ENCODE peak calls at places on chromosomes 3 and 15, in eight cellular contexts. R is SK-N-SH, G is HepG2, B is H1, P is transverse colon, J is upper lobe of left lung, O is HL-60, Z is sigmoid colon. M is an unnamed sample.

GRCh38 chr15:29448320-29448719 is 178.7 kb upstream of the NSMCE3 start:
- DNase-seq in R (no peak), G (no peak), B (no peak), P (no peak), J (no peak), O (no peak), Z (no peak), M (no peak)

GRCh38 chr3:149215474-149215873 is 6.2 kb downstream of the CP start:
- DNase-seq in R (no peak), G (peak), B (no peak), P (no peak), J (no peak), O (no peak), Z (no peak), M (no peak)

GRCh38 chr15:42065008-42065407 is 29.4 kb downstream of the PLA2G4D start:
- DNase-seq in R (peak), G (peak), B (no peak), P (no peak), J (no peak), O (no peak), Z (no peak), M (peak)

GRCh38 chr3:14962762-14963161 is 15.4 kb downstream of the NR2C2 start:
- DNase-seq in R (no peak), G (no peak), B (no peak), P (no peak), J (no peak), O (no peak), Z (no peak), M (no peak)

GRCh38 chr3:119529883-119530282 is 29.5 kb downstream of the CD80 start:
- DNase-seq in R (no peak), G (no peak), B (no peak), P (no peak), J (no peak), O (no peak), Z (no peak), M (no peak)

GRCh38 chr3:112682361-112682760 is 41.4 kb upstream of the CCDC80 start:
- DNase-seq in R (no peak), G (no peak), B (no peak), P (no peak), J (no peak), O (no peak), Z (no peak), M (no peak)

GRCh38 chr3:155236473-155236872 is 57.0 kb downstream of the STRIT1 start:
- DNase-seq in R (no peak), G (no peak), B (no peak), P (no peak), J (no peak), O (no peak), Z (no peak), M (no peak)

GRCh38 chr15:31457631-31458526 is 131.2 kb downstream of the KLF13 start:
- DNase-seq in R (no peak), G (no peak), B (no peak), P (no peak), J (peak), O (no peak), Z (no peak), M (peak)

GRCh38 chr15:90004671-90005070 is 3.5 kb downstream of the ZNF710 start:
- DNase-seq in R (no peak), G (peak), B (no peak), P (peak), J (peak), O (peak), Z (peak), M (no peak)

GRCh38 chr3:149376728-149377407 is 581 bp downstream of the TM4SF1 start:
- DNase-seq in R (no peak), G (no peak), B (no peak), P (no peak), J (no peak), O (no peak), Z (no peak), M (no peak)

GRCh38 chr15:60095711-60096110 is 91.6 kb downstream of the FOXB1 start:
- DNase-seq in R (no peak), G (no peak), B (no peak), P (no peak), J (no peak), O (no peak), Z (no peak), M (no peak)

GRCh38 chr15:61835476-61836106 is 224.7 kb downstream of the VPS13C start:
- DNase-seq in R (peak), G (peak), B (peak), P (peak), J (peak), O (no peak), Z (peak), M (peak)

GRCh38 chr3:14239940-14240339 is 61.3 kb downstream of the LSM3 start:
- DNase-seq in R (no peak), G (no peak), B (no peak), P (no peak), J (no peak), O (no peak), Z (no peak), M (no peak)

GRCh38 chr15:29125382-29126207 is 144.0 kb downstream of the NSMCE3 start:
- DNase-seq in R (no peak), G (no peak), B (no peak), P (no peak), J (no peak), O (no peak), Z (peak), M (no peak)

GRCh38 chr3:64150527-64151238 is 74.6 kb downstream of the PRICKLE2 start:
- DNase-seq in R (peak), G (peak), B (no peak), P (peak), J (peak), O (no peak), Z (peak), M (peak)

GRCh38 chr3:12893247-12893646 is 51.9 kb upstream of the RPL32 start:
- DNase-seq in R (no peak), G (no peak), B (no peak), P (no peak), J (no peak), O (no peak), Z (no peak), M (no peak)

GRCh38 chr3:102177075-102177755 is 257.6 kb upstream of the ZPLD1 start:
- DNase-seq in R (no peak), G (no peak), B (no peak), P (peak), J (no peak), O (no peak), Z (no peak), M (no peak)

GRCh38 chr15:63042879-63043340 is 363 bp downstream of the TPM1 start:
- DNase-seq in R (peak), G (no peak), B (no peak), P (no peak), J (no peak), O (no peak), Z (no peak), M (no peak)

GRCh38 chr15:59457103-59457502 is 19.1 kb downstream of the FAM81A start:
- DNase-seq in R (no peak), G (no peak), B (no peak), P (no peak), J (no peak), O (no peak), Z (no peak), M (no peak)

GRCh38 chr3:159380891-159381290 is 579.0 kb downstream of the MFSD1 start:
- DNase-seq in R (no peak), G (no peak), B (no peak), P (no peak), J (no peak), O (no peak), Z (no peak), M (no peak)

GRCh38 chr3:155411500-155412223 is 118.2 kb upstream of the STRIT1 start:
- DNase-seq in R (no peak), G (peak), B (no peak), P (no peak), J (no peak), O (no peak), Z (no peak), M (no peak)

GRCh38 chr3:8536106-8537052 is 34.8 kb downstream of the LMCD1 start:
- DNase-seq in R (no peak), G (no peak), B (no peak), P (no peak), J (no peak), O (no peak), Z (no peak), M (no peak)

GRCh38 chr3:167940241-167940640 is 155.5 kb downstream of the GOLIM4 start:
- DNase-seq in R (no peak), G (no peak), B (no peak), P (no peak), J (no peak), O (no peak), Z (no peak), M (no peak)

GRCh38 chr3:5006755-5007202 is 27.5 kb downstream of the BHLHE40 start:
- DNase-seq in R (no peak), G (no peak), B (no peak), P (no peak), J (peak), O (no peak), Z (peak), M (no peak)

GRCh38 chr3:13546667-13547171 is 2.2 kb upstream of the FBLN2 start:
- DNase-seq in R (peak), G (no peak), B (no peak), P (no peak), J (no peak), O (no peak), Z (peak), M (no peak)

GRCh38 chr15:73691398-73691797 is 7.2 kb downstream of the CD276 start:
- DNase-seq in R (no peak), G (no peak), B (no peak), P (peak), J (peak), O (no peak), Z (peak), M (peak)

GRCh38 chr15:94893091-94893490 is 661.7 kb downstream of the MCTP2 start:
- DNase-seq in R (no peak), G (no peak), B (no peak), P (no peak), J (no peak), O (no peak), Z (no peak), M (no peak)

GRCh38 chr15:76470691-76471090 is 134.1 kb downstream of the ISL2 start:
- DNase-seq in R (no peak), G (no peak), B (no peak), P (no peak), J (no peak), O (no peak), Z (no peak), M (no peak)

GRCh38 chr15:31082771-31083393 is 18.6 kb downstream of the TRPM1 start:
- DNase-seq in R (no peak), G (no peak), B (no peak), P (no peak), J (no peak), O (no peak), Z (no peak), M (peak)

GRCh38 chr3:48598323-48599076 is 3.4 kb upstream of the COL7A1 start:
- DNase-seq in R (no peak), G (no peak), B (no peak), P (peak), J (no peak), O (no peak), Z (no peak), M (no peak)

GRCh38 chr3:98770261-98771039 is 7.3 kb downstream of the ST3GAL6 start:
- DNase-seq in R (no peak), G (no peak), B (no peak), P (peak), J (peak), O (no peak), Z (no peak), M (peak)

GRCh38 chr3:63193647-63194046 is 84.5 kb upstream of the SYNPR start:
- DNase-seq in R (peak), G (peak), B (no peak), P (no peak), J (no peak), O (no peak), Z (no peak), M (no peak)

GRCh38 chr15:100945006-100945405 is 25.8 kb downstream of the LRRK1 start:
- DNase-seq in R (no peak), G (no peak), B (no peak), P (no peak), J (no peak), O (no peak), Z (no peak), M (no peak)

GRCh38 chr3:84904819-84905555 is 53.8 kb upstream of the CADM2 start:
- DNase-seq in R (peak), G (no peak), B (no peak), P (no peak), J (no peak), O (no peak), Z (no peak), M (no peak)

GRCh38 chr3:13549513-13550256 is 760 bp downstream of the FBLN2 start:
- DNase-seq in R (peak), G (no peak), B (no peak), P (no peak), J (no peak), O (no peak), Z (no peak), M (no peak)

GRCh38 chr15:74050127-74050526 is 32.2 kb downstream of the GOLGA6A start:
- DNase-seq in R (no peak), G (no peak), B (no peak), P (no peak), J (no peak), O (no peak), Z (no peak), M (no peak)

GRCh38 chr15:75153565-75154248 is 48.0 kb upstream of the C15orf39 start:
- DNase-seq in R (no peak), G (no peak), B (no peak), P (no peak), J (peak), O (no peak), Z (no peak), M (no peak)

GRCh38 chr3:2247831-2248230 is 149.2 kb downstream of the CNTN4 start:
- DNase-seq in R (no peak), G (no peak), B (no peak), P (no peak), J (no peak), O (no peak), Z (no peak), M (no peak)

GRCh38 chr15:44598066-44598465 is 61.1 kb downstream of the EIF3J start:
- DNase-seq in R (no peak), G (no peak), B (no peak), P (no peak), J (no peak), O (no peak), Z (no peak), M (no peak)

DNA sequence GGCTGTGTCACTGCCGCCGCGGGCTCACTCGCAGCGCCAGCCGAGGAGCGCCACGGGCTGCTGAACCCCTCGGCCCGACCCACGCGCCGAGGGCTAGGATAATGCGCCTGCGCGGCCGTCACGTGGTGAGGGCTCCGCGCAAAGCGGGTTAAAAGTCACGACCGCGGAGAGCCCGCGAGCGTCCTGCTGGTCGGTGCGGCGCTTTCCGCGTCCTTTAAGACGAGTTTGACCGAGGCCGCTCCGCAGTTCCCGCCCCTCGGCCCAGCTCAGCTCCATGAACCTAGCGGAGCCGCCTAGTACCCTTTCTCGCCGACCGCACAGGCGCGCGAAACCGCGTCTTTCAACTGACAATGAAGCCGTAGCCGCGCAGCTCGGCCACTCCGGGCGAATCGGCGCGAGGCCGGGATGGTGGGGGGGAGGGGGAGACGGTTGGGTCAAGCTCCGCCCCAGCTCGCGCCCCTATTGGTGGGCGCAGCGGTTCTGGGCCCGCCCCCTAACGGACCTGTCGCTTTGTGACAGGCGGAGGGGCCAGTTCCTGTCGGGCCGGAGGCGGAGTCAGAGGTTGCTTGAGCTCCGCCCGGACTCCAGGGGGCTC is 636 bp upstream of the STT3B start:
- DNase-seq in R (peak), G (peak), B (peak), P (peak), J (peak), O (peak), Z (peak), M (peak)
- TF ChIP-seq CTCF in R (no peak), G (peak), B (no peak), P (peak), J (no peak), O (no peak), Z (peak), M (peak)

DNA sequence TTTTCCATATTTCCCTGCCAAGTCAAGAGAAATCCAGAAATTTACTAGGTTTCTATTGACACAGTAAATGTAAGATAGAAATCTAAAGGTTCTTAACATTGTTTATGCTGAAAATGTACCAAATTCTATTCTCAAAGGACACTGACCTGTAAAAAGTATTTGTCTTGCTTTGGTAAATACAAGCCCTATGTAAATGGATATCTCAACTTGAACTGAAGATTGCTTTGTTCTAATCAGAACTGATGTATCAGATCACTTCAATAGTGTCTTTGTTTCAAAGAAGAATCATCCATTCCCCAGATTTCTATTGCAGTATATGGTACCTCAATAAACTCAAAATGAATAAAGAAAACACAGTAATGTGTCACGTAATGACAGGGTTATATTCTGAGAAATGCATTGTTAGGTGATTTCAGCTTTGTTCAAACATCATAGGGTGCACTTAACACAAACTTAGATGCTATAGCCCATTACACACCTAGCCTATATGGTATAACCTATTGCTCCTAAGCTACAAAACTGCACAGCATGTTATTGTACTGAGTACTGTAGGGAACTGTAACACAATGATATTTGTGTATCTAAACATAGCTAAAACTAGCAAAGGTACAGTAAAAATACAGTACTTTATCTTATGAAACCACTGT is 143.5 kb upstream of the NECTIN3 start:
- DNase-seq in R (no peak), G (peak), B (no peak), P (no peak), J (no peak), O (no peak), Z (no peak), M (no peak)
- TF ChIP-seq POLR2AphosphoS5 in R (no peak), G (no peak), B (no peak), P (no peak), J (no peak), O (no peak), Z (no peak), M (no peak)

GRCh38 chr3:58333206-58334012 is 717 bp downstream of the PXK start:
- DNase-seq in R (peak), G (no peak), B (no peak), P (peak), J (peak), O (no peak), Z (peak), M (peak)
- TF ChIP-seq CTCF in R (peak), G (peak), B (no peak), P (no peak), J (no peak), O (no peak), Z (peak), M (no peak)

GRCh38 chr3:188241072-188241471 is 87.1 kb downstream of the LPP start:
- DNase-seq in R (no peak), G (no peak), B (no peak), P (no peak), J (no peak), O (no peak), Z (peak), M (no peak)

GRCh38 chr3:188242426-188243123 is 88.6 kb downstream of the LPP start:
- DNase-seq in R (no peak), G (no peak), B (no peak), P (no peak), J (no peak), O (no peak), Z (no peak), M (no peak)

GRCh38 chr3:188241883-188242282 is 87.9 kb downstream of the LPP start:
- DNase-seq in R (no peak), G (no peak), B (no peak), P (no peak), J (no peak), O (no peak), Z (no peak), M (no peak)

GRCh38 chr3:188244395-188244861 is 90.5 kb downstream of the LPP start:
- DNase-seq in R (no peak), G (no peak), B (no peak), P (no peak), J (no peak), O (no peak), Z (no peak), M (no peak)

DNA sequence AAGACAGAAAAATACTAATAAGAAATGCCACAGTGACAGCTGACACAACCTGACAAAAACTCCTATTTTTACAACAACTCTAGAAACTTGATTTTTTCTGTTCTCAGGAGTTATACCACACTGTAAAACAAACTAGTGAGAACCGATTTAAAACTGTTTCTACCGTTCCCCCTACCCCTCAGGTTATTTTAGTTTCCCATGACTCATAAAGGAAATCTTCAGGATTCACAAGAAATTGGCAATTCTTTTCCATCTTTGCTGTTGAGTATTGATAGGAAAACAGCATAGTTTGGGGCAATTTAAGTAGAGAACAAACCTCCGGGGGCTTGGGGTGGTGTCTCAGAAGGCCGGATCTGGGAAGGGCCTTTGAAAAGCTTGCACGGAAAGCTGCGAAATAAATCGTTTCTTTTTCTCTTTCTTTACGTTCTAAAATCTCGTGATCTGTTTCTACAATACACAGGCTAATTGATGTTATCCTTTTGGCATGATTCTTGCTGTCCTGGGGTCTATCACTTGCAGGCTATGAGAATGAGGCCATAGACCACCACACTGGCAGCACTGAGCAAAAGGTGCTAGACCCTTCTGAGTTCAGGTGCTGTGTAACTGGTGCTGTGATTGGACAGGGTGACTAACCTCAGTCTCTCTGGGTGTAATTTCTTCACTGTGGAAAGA is 89.3 kb downstream of the LPP start:
- DNase-seq in R (no peak), G (no peak), B (no peak), P (no peak), J (no peak), O (no peak), Z (no peak), M (no peak)
- TF ChIP-seq POLR2AphosphoS5 in R (no peak), G (no peak), B (no peak), P (no peak), J (no peak), O (no peak), Z (peak), M (no peak)

DNA sequence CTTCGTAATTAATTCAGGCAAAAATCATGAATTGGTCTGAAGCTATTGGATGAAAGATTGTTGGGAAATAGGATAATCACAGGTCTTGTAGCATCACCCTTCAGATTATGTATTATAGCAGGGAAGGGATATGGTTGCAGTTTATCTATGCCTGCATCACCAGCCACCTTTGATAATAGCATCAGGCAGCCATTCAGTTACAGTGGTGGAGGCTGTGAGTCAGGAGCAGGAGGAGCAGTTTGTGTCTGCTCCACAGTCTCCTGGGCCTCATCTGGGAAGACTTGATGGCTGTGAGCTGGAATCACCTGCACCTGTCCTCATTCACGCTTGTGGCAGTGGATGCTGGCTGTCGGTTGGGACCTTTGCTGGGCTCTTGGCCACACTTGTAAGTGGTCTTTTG is 104.3 kb upstream of the PLXNA1 start:
- DNase-seq in R (peak), G (no peak), B (no peak), P (no peak), J (no peak), O (no peak), Z (no peak), M (no peak)
- TF ChIP-seq CTCF in R (no peak), G (no peak), B (no peak), P (no peak), J (no peak), O (no peak), Z (no peak), M (no peak)